ENCODE peak calls at places on chromosomes 6 and 20, in ten cellular contexts. K is skeletal muscle cell, O is AG04449, M is right cardiac atrium, R is HEK293T, Q is iris pigment epithelial cell, P is C1 segment of cervical spinal cord, E is NCI-H460, W is HCEC 1CT, G is sciatic nerve. L is an unnamed sample.

GRCh38 chr6:105834548-105834947 is 251.6 kb upstream of the PRDM1 start:
- DNase-seq in K (no peak), O (no peak), M (no peak), R (no peak), Q (no peak), P (no peak), E (no peak), W (no peak), G (no peak), L (no peak)

GRCh38 chr20:44384423-44385027 is 29.0 kb downstream of the HNF4A start:
- DNase-seq in K (no peak), O (no peak), M (peak), R (peak), Q (peak), P (peak), E (peak), W (peak), G (peak), L (peak)

GRCh38 chr6:170132561-170132991 is 158.3 kb downstream of the DLL1 start:
- DNase-seq in K (no peak), O (no peak), M (no peak), R (no peak), Q (no peak), P (no peak), E (no peak), W (no peak), G (peak), L (no peak)

GRCh38 chr6:13120483-13121482 is 207.6 kb downstream of the TBC1D7 start:
- DNase-seq in K (no peak), O (no peak), M (no peak), R (no peak), Q (no peak), P (no peak), E (no peak), W (no peak), G (no peak), L (no peak)

GRCh38 chr6:13283340-13283739 is 45.0 kb downstream of the TBC1D7 start:
- DNase-seq in K (no peak), O (no peak), M (no peak), R (no peak), Q (no peak), P (no peak), E (no peak), W (no peak), G (no peak), L (no peak)

GRCh38 chr20:33862709-33863403 is 51.7 kb downstream of the CHMP4B start:
- DNase-seq in K (peak), O (no peak), M (peak), R (peak), Q (peak), P (no peak), E (peak), W (peak), G (peak), L (no peak)

GRCh38 chr6:137258170-137258569 is 39.0 kb upstream of the IFNGR1 start:
- DNase-seq in K (no peak), O (no peak), M (no peak), R (no peak), Q (peak), P (no peak), E (no peak), W (no peak), G (no peak), L (no peak)

GRCh38 chr20:4150095-4150492 is 134.7 kb upstream of the RNF24 start:
- DNase-seq in K (no peak), O (no peak), M (no peak), R (no peak), Q (peak), P (no peak), E (no peak), W (peak), G (peak), L (no peak)

GRCh38 chr6:40719671-40720374 is 132.7 kb upstream of the LRFN2 start:
- DNase-seq in K (peak), O (peak), M (no peak), R (no peak), Q (peak), P (no peak), E (no peak), W (no peak), G (no peak), L (no peak)

GRCh38 chr6:9178066-9178465 is 742.7 kb upstream of the SLC35B3 start:
- DNase-seq in K (no peak), O (no peak), M (no peak), R (no peak), Q (no peak), P (no peak), E (no peak), W (no peak), G (no peak), L (no peak)

GRCh38 chr6:155269765-155270164 is 6.0 kb downstream of the CLDN20 start:
- DNase-seq in K (no peak), O (no peak), M (no peak), R (no peak), Q (no peak), P (no peak), E (no peak), W (no peak), G (no peak), L (no peak)

GRCh38 chr20:57398231-57398821 is 7.1 kb downstream of the RBM38 start:
- DNase-seq in K (no peak), O (no peak), M (no peak), R (no peak), Q (no peak), P (no peak), E (no peak), W (no peak), G (no peak), L (peak)

GRCh38 chr6:125301435-125302391 is at the start of gene HDDC2:
- DNase-seq in K (peak), O (no peak), M (peak), R (peak), Q (peak), P (peak), E (no peak), W (peak), G (peak), L (peak)

GRCh38 chr20:63472159-63472811 is at the start of gene KCNQ2:
- DNase-seq in K (no peak), O (no peak), M (no peak), R (peak), Q (no peak), P (no peak), E (no peak), W (no peak), G (no peak), L (no peak)

GRCh38 chr6:7723041-7723447 is 2.9 kb upstream of the BMP6 start:
- DNase-seq in K (no peak), O (peak), M (peak), R (peak), Q (peak), P (peak), E (peak), W (peak), G (peak), L (peak)

GRCh38 chr6:153074761-153075160 is 56.3 kb downstream of the RGS17 start:
- DNase-seq in K (no peak), O (no peak), M (no peak), R (no peak), Q (peak), P (no peak), E (no peak), W (no peak), G (no peak), L (no peak)

GRCh38 chr20:45833030-45833882 is at the start of gene SNX21:
- DNase-seq in K (peak), O (peak), M (peak), R (peak), Q (peak), P (peak), E (peak), W (peak), G (peak), L (peak)

GRCh38 chr20:43287637-43288036 is 97.9 kb upstream of the PTPRT start:
- DNase-seq in K (no peak), O (no peak), M (no peak), R (no peak), Q (no peak), P (no peak), E (no peak), W (no peak), G (no peak), L (no peak)

GRCh38 chr6:161101517-161101916 is 109.9 kb downstream of the MAP3K4 start:
- DNase-seq in K (no peak), O (no peak), M (no peak), R (no peak), Q (no peak), P (no peak), E (no peak), W (no peak), G (no peak), L (no peak)

GRCh38 chr6:84252140-84252539 is 24.7 kb upstream of the CEP162 start:
- DNase-seq in K (no peak), O (no peak), M (no peak), R (no peak), Q (no peak), P (no peak), E (no peak), W (no peak), G (no peak), L (no peak)

GRCh38 chr20:47765715-47766594 is 19.3 kb downstream of the SULF2 start:
- DNase-seq in K (no peak), O (no peak), M (no peak), R (no peak), Q (peak), P (no peak), E (no peak), W (no peak), G (no peak), L (no peak)

GRCh38 chr20:4230651-4231050 is 215.3 kb upstream of the RNF24 start:
- DNase-seq in K (no peak), O (no peak), M (no peak), R (no peak), Q (no peak), P (no peak), E (no peak), W (no peak), G (no peak), L (no peak)

GRCh38 chr20:30513050-30513628 is 744.3 kb upstream of the DEFB115 start:
- DNase-seq in K (no peak), O (no peak), M (no peak), R (no peak), Q (no peak), P (no peak), E (no peak), W (no peak), G (no peak), L (no peak)

GRCh38 chr6:93962566-93962965 is 543.2 kb upstream of the EPHA7 start:
- DNase-seq in K (no peak), O (no peak), M (no peak), R (no peak), Q (no peak), P (no peak), E (no peak), W (peak), G (no peak), L (no peak)

GRCh38 chr6:21187485-21187884 is 406.1 kb upstream of the SOX4 start:
- DNase-seq in K (no peak), O (no peak), M (no peak), R (no peak), Q (no peak), P (no peak), E (no peak), W (no peak), G (no peak), L (no peak)

GRCh38 chr6:27507041-27507956 is 34.4 kb upstream of the ZNF184 start:
- DNase-seq in K (no peak), O (no peak), M (no peak), R (no peak), Q (no peak), P (no peak), E (no peak), W (no peak), G (no peak), L (no peak)

GRCh38 chr20:50026746-50027575 is 44.2 kb downstream of the SNAI1 start:
- DNase-seq in K (no peak), O (no peak), M (no peak), R (no peak), Q (no peak), P (no peak), E (no peak), W (no peak), G (no peak), L (no peak)

GRCh38 chr20:48490976-48491657 is 336.7 kb downstream of the PREX1 start:
- DNase-seq in K (no peak), O (no peak), M (no peak), R (no peak), Q (no peak), P (no peak), E (no peak), W (no peak), G (no peak), L (no peak)

GRCh38 chr20:11780765-11781369 is 136.8 kb upstream of the BTBD3 start:
- DNase-seq in K (no peak), O (no peak), M (no peak), R (no peak), Q (no peak), P (no peak), E (no peak), W (no peak), G (no peak), L (no peak)